ENCODE peak calls at places on chromosomes 16 and 17, in ten cellular contexts. W is PC-3, I is brain microvascular endothelial cell, U is IMR-90, H is fibroblast of mammary gland, S is A549, C is epithelial cell of esophagus, L is right lobe of liver, P is WERI-Rb-1, X is dorsolateral prefrontal cortex. D is an unnamed sample.

GRCh38 chr17:18987230-18987610 is 17.3 kb downstream of the FAM83G start:
- DNase-seq in X (no peak), L (no peak), U (no peak), S (no peak), C (no peak), P (no peak), W (no peak), H (no peak), I (no peak), D (no peak)

GRCh38 chr16:1612320-1613111 is at the start of gene CRAMP1:
- DNase-seq in L (no peak), U (no peak), C (peak; percentile 42), S (peak; percentile 38), P (peak; percentile 11), W (no peak), H (no peak), X (no peak), I (peak; percentile 9), D (peak; percentile 26)

GRCh38 chr16:85431431-85432124 is 181.5 kb upstream of the GSE1 start:
- DNase-seq in C (no peak), L (peak; percentile 43), S (no peak), H (no peak), I (no peak), W (no peak), P (peak; percentile 75), X (peak; percentile 35), U (no peak), D (no peak)

GRCh38 chr16:48013476-48013875 is 142.3 kb downstream of the ABCC12 start:
- DNase-seq in P (no peak), H (no peak), W (peak; percentile 88), X (no peak), U (no peak), C (peak; percentile 87), I (no peak), L (no peak), S (no peak), D (peak; percentile 29)

GRCh38 chr16:17921357-17921978 is 415.1 kb downstream of the NPIPA8 start:
- DNase-seq in C (peak; percentile 21), U (no peak), L (peak; percentile 76), P (peak; percentile 80), W (peak; percentile 3), I (no peak), H (peak; percentile 17), X (no peak), S (no peak), D (no peak)

GRCh38 chr16:85986931-85987749 is 88.2 kb downstream of the IRF8 start:
- DNase-seq in S (no peak), W (no peak), P (peak; percentile 21), I (no peak), C (no peak), U (no peak), L (peak; percentile 56), X (no peak), H (no peak), D (no peak)

GRCh38 chr17:61389670-61390478 is 9.8 kb upstream of the TBX2 start:
- DNase-seq in S (peak; percentile 72), P (peak; percentile 72), U (peak; percentile 41), X (no peak), H (no peak), L (no peak), C (peak; percentile 37), W (peak; percentile 69), I (no peak), D (peak; percentile 66)

GRCh38 chr17:27546624-27547300 is 84.2 kb upstream of the LGALS9 start:
- DNase-seq in I (no peak), H (no peak), P (no peak), C (no peak), U (peak; percentile 44), L (no peak), W (no peak), S (no peak), X (no peak), D (peak; percentile 43)

GRCh38 chr17:29019475-29020181 is 13.8 kb upstream of the SEZ6 start:
- DNase-seq in C (no peak), I (no peak), W (no peak), U (no peak), X (no peak), P (no peak), L (no peak), S (no peak), H (no peak), D (no peak)

GRCh38 chr17:58056476-58056875 is 26.7 kb upstream of the DYNLL2 start:
- DNase-seq in X (no peak), S (no peak), C (peak; percentile 64), U (no peak), I (no peak), P (no peak), H (no peak), W (peak; percentile 69), L (no peak), D (no peak)

GRCh38 chr16:81866820-81867440 is 87.8 kb downstream of the PLCG2 start:
- DNase-seq in L (peak; percentile 71), I (no peak), U (no peak), H (no peak), C (no peak), S (no peak), W (no peak), P (no peak), X (no peak), D (no peak)

GRCh38 chr16:67702130-67702529 is 17.0 kb downstream of the GFOD2 start:
- DNase-seq in C (no peak), U (no peak), S (no peak), I (no peak), P (no peak), H (no peak), W (no peak), L (no peak), X (no peak), D (no peak)

GRCh38 chr17:35660902-35661301 is 70.5 kb upstream of the RASL10B start:
- DNase-seq in W (no peak), H (no peak), I (no peak), L (no peak), U (no peak), S (no peak), P (peak; percentile 9), X (no peak), C (no peak), D (no peak)

GRCh38 chr17:80586464-80587228 is 42.0 kb downstream of the RPTOR start:
- DNase-seq in H (no peak), L (no peak), W (no peak), C (no peak), X (no peak), S (no peak), P (no peak), U (peak; percentile 90), I (peak; percentile 96), D (no peak)
- H3K4me3 ChIP-seq in H (no peak overlapping the region), L (no peak overlapping the region), W (no peak overlapping the region), C (no peak overlapping the region), X (no peak overlapping the region), S (no peak overlapping the region), P (no peak overlapping the region), U (peak overlapping the region; percentile 6), I (peak overlapping the region; percentile 1), D (no peak overlapping the region)

DNA sequence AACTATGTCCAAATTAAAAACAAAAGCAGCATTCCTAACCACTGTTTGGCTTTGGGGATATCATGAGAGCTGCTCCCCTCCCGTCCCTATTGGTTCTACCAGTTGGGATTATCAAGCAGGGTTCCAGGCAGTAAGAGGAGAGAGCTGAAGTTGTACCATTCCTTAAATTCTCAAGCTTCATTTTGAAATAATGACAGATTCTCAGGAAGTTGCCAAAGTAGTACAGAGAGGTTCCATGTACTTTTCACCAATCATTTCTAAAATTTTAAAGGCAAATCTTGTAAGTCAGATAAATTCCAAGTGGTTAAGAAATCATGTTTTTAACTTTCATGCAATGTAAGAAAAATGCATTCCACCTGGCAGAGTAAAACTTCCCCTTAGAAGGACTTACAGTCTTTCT is 36.9 kb downstream of the TEX2 start:
- DNase-seq in X (no peak), W (no peak), L (no peak), H (no peak), S (no peak), P (no peak), U (no peak), C (no peak), I (no peak), D (no peak)
- TF ChIP-seq CTCF in X (no peak), W (no peak), L (no peak), H (no peak), S (no peak), P (no peak), U (no peak), C (no peak), I (no peak), D (no peak)

GRCh38 chr17:7915611-7916382 is at the start of gene RNF227:
- DNase-seq in C (peak; percentile 93), L (peak; percentile 83), S (peak; percentile 62), P (peak; percentile 94), I (peak; percentile 94), W (peak; percentile 83), X (peak; percentile 89), U (peak; percentile 96), H (peak; percentile 96), D (peak; percentile 98)

GRCh38 chr17:7912927-7913524 is 3.1 kb downstream of the RNF227 start:
- DNase-seq in U (peak; percentile 80), I (peak; percentile 49), H (peak; percentile 86), W (peak; percentile 73), X (no peak), C (peak; percentile 86), P (peak; percentile 48), S (peak; percentile 79), L (no peak), D (peak; percentile 89)

GRCh38 chr17:7916383-7916677 is 241 bp upstream of the RNF227 start:
- DNase-seq in I (no peak), H (no peak), X (no peak), U (no peak), L (no peak), S (no peak), W (no peak), P (no peak), C (no peak), D (no peak)

GRCh38 chr17:7914771-7915610 is 1.1 kb downstream of the RNF227 start:
- DNase-seq in I (peak; percentile 41), P (no peak), S (peak; percentile 36), H (peak; percentile 78), L (no peak), W (peak; percentile 3), X (peak; percentile 60), U (peak; percentile 72), C (peak; percentile 89), D (peak; percentile 69)

GRCh38 chr17:7916799-7917198 is 710 bp upstream of the RNF227 start:
- DNase-seq in I (peak; percentile 24), W (no peak), S (no peak), C (peak; percentile 28), L (no peak), H (peak; percentile 58), X (no peak), P (no peak), U (peak; percentile 80), D (peak; percentile 57)
- H3K4me3 ChIP-seq in I (no peak overlapping the region), W (no peak overlapping the region), S (no peak overlapping the region), C (peak overlapping the region; percentile 55), L (no peak overlapping the region), H (no peak overlapping the region), X (peak overlapping the region; percentile 63), P (peak overlapping the region; percentile 50), U (no peak overlapping the region), D (no peak overlapping the region)

DNA sequence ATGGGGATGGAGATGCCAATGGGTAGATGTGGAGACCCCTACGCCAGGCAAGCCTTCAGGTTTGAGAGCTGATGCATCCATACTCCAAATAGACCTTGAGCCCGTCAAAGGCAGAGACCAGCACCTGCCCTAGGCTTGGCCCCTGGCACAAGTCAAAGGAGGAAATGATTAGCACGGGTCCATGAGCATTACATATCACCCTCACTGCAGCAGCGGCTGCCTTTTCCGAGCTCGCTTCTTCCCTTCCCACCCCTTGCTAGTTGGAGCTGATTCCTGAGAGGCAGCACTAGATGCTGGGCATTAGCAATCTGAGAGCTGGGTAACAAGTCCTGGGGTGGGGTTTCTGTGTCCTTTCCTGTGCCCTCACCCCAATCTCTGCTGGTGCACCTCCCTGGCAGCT is 3.2 kb downstream of the CDRT4 start:
- DNase-seq in H (no peak), I (no peak), P (no peak), L (no peak), U (no peak), C (no peak), X (no peak), S (no peak), W (no peak), D (no peak)
- TF ChIP-seq CTCF in H (no peak), I (no peak), P (no peak), L (no peak), U (no peak), C (no peak), X (no peak), S (no peak), W (no peak), D (no peak)